ENCODE peak calls at places on chromosome 11, in ten cellular contexts. J, M, Y, A, W, T, U, E, C and I are unnamed samples.

GRCh38 chr11:17020831-17021230 is 6.6 kb upstream of the PLEKHA7 start:
- DNase-seq in Y (no peak), W (no peak), T (no peak), J (no peak), U (no peak), A (no peak), C (no peak), E (no peak), M (no peak), I (no peak)

GRCh38 chr11:119474682-119475596 is 52.0 kb upstream of the THY1 start:
- DNase-seq in J (peak), E (peak), C (peak), A (no peak), U (peak), T (peak), M (peak), W (peak), Y (peak), I (peak)

GRCh38 chr11:109858152-109858551 is 235.0 kb upstream of the ZC3H12C start:
- DNase-seq in T (no peak), Y (no peak), M (no peak), U (no peak), W (peak), J (no peak), C (no peak), E (no peak), A (no peak), I (no peak)

GRCh38 chr11:7630002-7630401 is 43.3 kb downstream of the CYB5R2 start:
- DNase-seq in A (no peak), C (no peak), M (no peak), T (no peak), U (no peak), Y (no peak), W (no peak), E (no peak), J (no peak), I (no peak)

GRCh38 chr11:32454993-32455392 is 19.7 kb upstream of the WT1 start:
- DNase-seq in T (no peak), M (no peak), A (no peak), J (no peak), E (no peak), C (no peak), U (no peak), W (no peak), Y (no peak), I (no peak)

GRCh38 chr11:70225629-70226582 is 22.8 kb downstream of the FADD start:
- DNase-seq in M (no peak), J (no peak), A (no peak), C (no peak), U (no peak), E (no peak), T (no peak), W (no peak), Y (no peak), I (peak)

GRCh38 chr11:108122166-108122628 is 830 bp downstream of the ACAT1 start:
- DNase-seq in M (no peak), T (peak), Y (no peak), U (peak), C (no peak), W (peak), J (no peak), E (no peak), A (no peak), I (peak)

GRCh38 chr11:83206221-83206620 is 12.7 kb downstream of the ANKRD42 start:
- DNase-seq in E (no peak), M (no peak), U (no peak), A (no peak), C (no peak), J (no peak), T (no peak), Y (no peak), W (peak), I (no peak)

GRCh38 chr11:27076121-27076589 is 35.5 kb downstream of the BBOX1 start:
- DNase-seq in J (no peak), A (no peak), M (no peak), U (no peak), E (no peak), W (peak), Y (peak), T (no peak), C (no peak), I (no peak)

GRCh38 chr11:119755351-119756071 is 26.5 kb upstream of the NECTIN1 start:
- DNase-seq in A (no peak), M (no peak), U (no peak), W (no peak), T (no peak), E (no peak), Y (no peak), J (no peak), C (no peak), I (no peak)

GRCh38 chr11:35683728-35684339 is 21.3 kb downstream of the TRIM44 start:
- DNase-seq in A (no peak), M (no peak), W (no peak), T (no peak), Y (no peak), U (no peak), J (no peak), E (no peak), C (no peak), I (no peak)

GRCh38 chr11:73623651-73624050 is 22.7 kb upstream of the PLEKHB1 start:
- DNase-seq in Y (no peak), U (no peak), A (no peak), C (no peak), J (no peak), M (no peak), T (peak), E (no peak), W (no peak), I (no peak)

GRCh38 chr11:12824281-12825041 is 150.2 kb downstream of the TEAD1 start:
- DNase-seq in M (no peak), U (no peak), Y (no peak), E (no peak), T (no peak), J (no peak), A (no peak), C (no peak), W (no peak), I (peak)

GRCh38 chr11:62501432-62501891 is 45.1 kb downstream of the AHNAK start:
- DNase-seq in Y (no peak), J (no peak), T (no peak), E (no peak), U (no peak), W (no peak), M (no peak), C (no peak), A (no peak), I (no peak)

GRCh38 chr11:62445314-62445740 is 26.5 kb downstream of the SCGB1A1 start:
- DNase-seq in A (no peak), T (no peak), W (no peak), Y (no peak), U (no peak), M (no peak), C (no peak), E (no peak), J (no peak), I (no peak)

GRCh38 chr11:121004196-121004840 is 19.6 kb upstream of the TBCEL start:
- DNase-seq in E (no peak), W (no peak), U (no peak), T (no peak), C (no peak), Y (no peak), J (no peak), A (no peak), M (no peak), I (no peak)

GRCh38 chr11:1153951-1154487 is 3.7 kb upstream of the MUC5AC start:
- DNase-seq in J (no peak), T (no peak), A (no peak), W (no peak), E (no peak), U (peak), C (peak), Y (no peak), M (peak), I (peak)

GRCh38 chr11:6932150-6932549 is 5.9 kb downstream of the ZNF215 start:
- DNase-seq in A (no peak), M (no peak), C (no peak), U (no peak), T (no peak), J (no peak), E (no peak), Y (no peak), W (no peak), I (no peak)

GRCh38 chr11:12249590-12250260 is 127.6 kb upstream of the PARVA start:
- DNase-seq in C (no peak), A (no peak), W (peak), J (no peak), E (no peak), U (no peak), Y (peak), T (no peak), M (no peak), I (peak)

GRCh38 chr11:133133053-133133452 is 399.2 kb downstream of the OPCML start:
- DNase-seq in T (no peak), Y (no peak), A (no peak), E (no peak), J (no peak), M (no peak), W (peak), C (no peak), U (no peak), I (no peak)